ENCODE peak calls at places on chromosome 11, in eight cellular contexts. R is amniotic stem cell; A is stimulated activated CD4-positive, alpha-beta T cell treated with anti-CD3 and anti-CD28 coated beads, Interleukin-12 subunit alpha, Interleukin-12 subunit beta, amount 100 ng/mL, for 48 hours; Y is mesenteric fat pad; S is stromal cell of bone marrow; C is ELR; J is RWPE1; D is effector memory CD8-positive, alpha-beta T cell. Z is an unnamed sample.

GRCh38 chr11:125091247-125091876 is 20.1 kb downstream of the TMEM218 start:
- DNase-seq in R (peak), A (no peak), Y (no peak), S (no peak), C (peak), J (peak), D (no peak), Z (peak)

GRCh38 chr11:9615031-9615451 is 41.6 kb downstream of the WEE1 start:
- DNase-seq in R (no peak), A (no peak), Y (peak), S (no peak), C (no peak), J (no peak), D (no peak), Z (no peak)

GRCh38 chr11:86818466-86819282 is 18.3 kb downstream of the PRSS23 start:
- DNase-seq in R (peak), A (no peak), Y (no peak), S (peak), C (peak), J (peak), D (no peak), Z (peak)

GRCh38 chr11:67464411-67465189 is 4.5 kb downstream of the TMEM134 start:
- DNase-seq in R (no peak), A (peak), Y (peak), S (peak), C (peak), J (peak), D (peak), Z (no peak)

GRCh38 chr11:289706-290620 is 1.0 kb downstream of the PGGHG start:
- DNase-seq in R (no peak), A (no peak), Y (peak), S (no peak), C (no peak), J (no peak), D (no peak), Z (no peak)

GRCh38 chr11:32586576-32587190 is 3.1 kb downstream of the EIF3M start:
- DNase-seq in R (no peak), A (no peak), Y (no peak), S (no peak), C (peak), J (peak), D (no peak), Z (no peak)

GRCh38 chr11:9681583-9682372 is 17.9 kb downstream of the SWAP70 start:
- DNase-seq in R (no peak), A (no peak), Y (no peak), S (no peak), C (no peak), J (no peak), D (no peak), Z (no peak)

GRCh38 chr11:94825111-94825880 is 57.1 kb downstream of the AMOTL1 start:
- DNase-seq in R (no peak), A (no peak), Y (no peak), S (no peak), C (no peak), J (no peak), D (no peak), Z (no peak)

GRCh38 chr11:94786264-94787126 is 18.3 kb downstream of the AMOTL1 start:
- DNase-seq in R (no peak), A (no peak), Y (no peak), S (no peak), C (peak), J (no peak), D (no peak), Z (no peak)

GRCh38 chr11:69750108-69750850 is 24.9 kb downstream of the FGF4 start:
- DNase-seq in R (no peak), A (no peak), Y (no peak), S (no peak), C (no peak), J (no peak), D (no peak), Z (no peak)

GRCh38 chr11:125773516-125773915 is 5.1 kb downstream of the PATE2 start:
- DNase-seq in R (no peak), A (no peak), Y (no peak), S (peak), C (no peak), J (no peak), D (no peak), Z (no peak)